ENCODE peak calls at places on chromosomes 2 and 18, in seven cellular contexts. One of them, this sample, is unnamed.

GRCh38 chr2:29579495-29580178 is 341.7 kb downstream of the ALK start:
- DNase-seq in IMR-90: no peak
- DNase-seq in astrocyte of the spinal cord: no peak
- DNase-seq in heart right ventricle: no peak
- DNase-seq in spleen: no peak
- DNase-seq in right atrium auricular region: no peak
- DNase-seq in left ventricle myocardium inferior: no peak
- DNase-seq in this sample: no peak

GRCh38 chr18:43279015-43279758 is 1.9 kb upstream of the SYT4 start:
- DNase-seq in astrocyte of the spinal cord: peak; percentile 25
- DNase-seq in IMR-90: no peak
- DNase-seq in left ventricle myocardium inferior: no peak
- DNase-seq in right atrium auricular region: no peak
- DNase-seq in spleen: no peak
- DNase-seq in heart right ventricle: no peak
- DNase-seq in this sample: no peak

GRCh38 chr2:234286118-234286598 is 210.7 kb downstream of the ARL4C start:
- DNase-seq in left ventricle myocardium inferior: no peak
- DNase-seq in heart right ventricle: no peak
- DNase-seq in astrocyte of the spinal cord: peak; percentile 79
- DNase-seq in right atrium auricular region: no peak
- DNase-seq in spleen: no peak
- DNase-seq in IMR-90: peak; percentile 71
- DNase-seq in this sample: no peak

GRCh38 chr18:13548106-13548819 is 178.1 kb downstream of the FAM210A start:
- DNase-seq in astrocyte of the spinal cord: no peak
- DNase-seq in left ventricle myocardium inferior: no peak
- DNase-seq in right atrium auricular region: peak; percentile 56
- DNase-seq in spleen: no peak
- DNase-seq in IMR-90: no peak
- DNase-seq in heart right ventricle: no peak
- DNase-seq in this sample: no peak

GRCh38 chr2:30433902-30434301 is 13.1 kb upstream of the LCLAT1 start:
- DNase-seq in heart right ventricle: no peak
- DNase-seq in spleen: no peak
- DNase-seq in astrocyte of the spinal cord: peak; percentile 26
- DNase-seq in left ventricle myocardium inferior: no peak
- DNase-seq in IMR-90: no peak
- DNase-seq in right atrium auricular region: no peak
- DNase-seq in this sample: no peak

GRCh38 chr18:37524546-37525301 is 40.9 kb downstream of the CELF4 start:
- DNase-seq in astrocyte of the spinal cord: no peak
- DNase-seq in heart right ventricle: no peak
- DNase-seq in right atrium auricular region: no peak
- DNase-seq in IMR-90: no peak
- DNase-seq in left ventricle myocardium inferior: no peak
- DNase-seq in spleen: no peak
- DNase-seq in this sample: no peak

GRCh38 chr2:30566675-30567074 is 119.6 kb downstream of the LCLAT1 start:
- DNase-seq in left ventricle myocardium inferior: no peak
- DNase-seq in right atrium auricular region: no peak
- DNase-seq in heart right ventricle: no peak
- DNase-seq in IMR-90: no peak
- DNase-seq in astrocyte of the spinal cord: no peak
- DNase-seq in spleen: no peak
- DNase-seq in this sample: no peak

GRCh38 chr18:76909418-76909817 is 87.1 kb downstream of the ZNF236 start:
- DNase-seq in IMR-90: no peak
- DNase-seq in spleen: no peak
- DNase-seq in left ventricle myocardium inferior: no peak
- DNase-seq in right atrium auricular region: no peak
- DNase-seq in astrocyte of the spinal cord: no peak
- DNase-seq in heart right ventricle: no peak
- DNase-seq in this sample: no peak

GRCh38 chr2:238897911-238898311 is 50.0 kb downstream of the TWIST2 start:
- DNase-seq in left ventricle myocardium inferior: no peak
- DNase-seq in IMR-90: no peak
- DNase-seq in heart right ventricle: no peak
- DNase-seq in spleen: peak; percentile 58
- DNase-seq in astrocyte of the spinal cord: no peak
- DNase-seq in right atrium auricular region: no peak
- DNase-seq in this sample: no peak

GRCh38 chr2:160387558-160388262 is 105.9 kb downstream of the RBMS1 start:
- DNase-seq in IMR-90: peak; percentile 100
- DNase-seq in heart right ventricle: peak; percentile 85
- DNase-seq in astrocyte of the spinal cord: peak; percentile 95
- DNase-seq in right atrium auricular region: peak; percentile 90
- DNase-seq in left ventricle myocardium inferior: peak; percentile 74
- DNase-seq in spleen: no peak
- DNase-seq in this sample: no peak

GRCh38 chr2:66960161-66960560 is 437.0 kb upstream of the ETAA1 start:
- DNase-seq in astrocyte of the spinal cord: no peak
- DNase-seq in spleen: no peak
- DNase-seq in heart right ventricle: peak; percentile 4
- DNase-seq in IMR-90: no peak
- DNase-seq in right atrium auricular region: no peak
- DNase-seq in left ventricle myocardium inferior: peak; percentile 22
- DNase-seq in this sample: no peak

GRCh38 chr2:66957198-66957597 is 439.9 kb upstream of the ETAA1 start:
- DNase-seq in spleen: no peak
- DNase-seq in right atrium auricular region: no peak
- DNase-seq in heart right ventricle: no peak
- DNase-seq in IMR-90: no peak
- DNase-seq in astrocyte of the spinal cord: no peak
- DNase-seq in left ventricle myocardium inferior: no peak
- DNase-seq in this sample: no peak

GRCh38 chr2:66962625-66963207 is 434.4 kb upstream of the ETAA1 start:
- DNase-seq in spleen: no peak
- DNase-seq in left ventricle myocardium inferior: no peak
- DNase-seq in heart right ventricle: no peak
- DNase-seq in right atrium auricular region: no peak
- DNase-seq in astrocyte of the spinal cord: peak; percentile 66
- DNase-seq in IMR-90: no peak
- DNase-seq in this sample: no peak

GRCh38 chr2:66957677-66958076 is 439.5 kb upstream of the ETAA1 start:
- DNase-seq in IMR-90: no peak
- DNase-seq in heart right ventricle: no peak
- DNase-seq in left ventricle myocardium inferior: no peak
- DNase-seq in astrocyte of the spinal cord: no peak
- DNase-seq in spleen: no peak
- DNase-seq in right atrium auricular region: no peak
- DNase-seq in this sample: no peak
- H3K4me3 ChIP-seq in IMR-90: no peak overlapping the region
- H3K4me3 ChIP-seq in heart right ventricle: no peak overlapping the region
- H3K4me3 ChIP-seq in left ventricle myocardium inferior: no peak overlapping the region
- H3K4me3 ChIP-seq in astrocyte of the spinal cord: no peak overlapping the region
- H3K4me3 ChIP-seq in spleen: no peak overlapping the region
- H3K4me3 ChIP-seq in right atrium auricular region: no peak overlapping the region
- H3K4me3 ChIP-seq in this sample: no peak overlapping the region

GRCh38 chr2:63334910-63335309 is 253.4 kb downstream of the WDPCP start:
- DNase-seq in IMR-90: no peak
- DNase-seq in heart right ventricle: no peak
- DNase-seq in astrocyte of the spinal cord: no peak
- DNase-seq in left ventricle myocardium inferior: no peak
- DNase-seq in right atrium auricular region: no peak
- DNase-seq in spleen: no peak
- DNase-seq in this sample: no peak
- H3K4me3 ChIP-seq in IMR-90: no peak overlapping the region
- H3K4me3 ChIP-seq in heart right ventricle: no peak overlapping the region
- H3K4me3 ChIP-seq in astrocyte of the spinal cord: no peak overlapping the region
- H3K4me3 ChIP-seq in left ventricle myocardium inferior: no peak overlapping the region
- H3K4me3 ChIP-seq in right atrium auricular region: no peak overlapping the region
- H3K4me3 ChIP-seq in spleen: no peak overlapping the region
- H3K4me3 ChIP-seq in this sample: no peak overlapping the region

GRCh38 chr2:200138386-200139184 is 167.9 kb upstream of the SPATS2L start:
- DNase-seq in right atrium auricular region: no peak
- DNase-seq in spleen: no peak
- DNase-seq in IMR-90: peak; percentile 59
- DNase-seq in left ventricle myocardium inferior: no peak
- DNase-seq in heart right ventricle: no peak
- DNase-seq in astrocyte of the spinal cord: peak; percentile 82
- DNase-seq in this sample: no peak

GRCh38 chr2:200137275-200137674 is 169.2 kb upstream of the SPATS2L start:
- DNase-seq in right atrium auricular region: no peak
- DNase-seq in IMR-90: no peak
- DNase-seq in astrocyte of the spinal cord: no peak
- DNase-seq in heart right ventricle: no peak
- DNase-seq in left ventricle myocardium inferior: no peak
- DNase-seq in spleen: no peak
- DNase-seq in this sample: no peak

GRCh38 chr2:200136655-200137054 is 169.8 kb upstream of the SPATS2L start:
- DNase-seq in left ventricle myocardium inferior: no peak
- DNase-seq in spleen: no peak
- DNase-seq in right atrium auricular region: no peak
- DNase-seq in IMR-90: no peak
- DNase-seq in heart right ventricle: no peak
- DNase-seq in astrocyte of the spinal cord: no peak
- DNase-seq in this sample: no peak

GRCh38 chr2:200137691-200138090 is 168.8 kb upstream of the SPATS2L start:
- DNase-seq in right atrium auricular region: no peak
- DNase-seq in heart right ventricle: no peak
- DNase-seq in left ventricle myocardium inferior: no peak
- DNase-seq in spleen: no peak
- DNase-seq in IMR-90: no peak
- DNase-seq in astrocyte of the spinal cord: no peak
- DNase-seq in this sample: no peak

DNA sequence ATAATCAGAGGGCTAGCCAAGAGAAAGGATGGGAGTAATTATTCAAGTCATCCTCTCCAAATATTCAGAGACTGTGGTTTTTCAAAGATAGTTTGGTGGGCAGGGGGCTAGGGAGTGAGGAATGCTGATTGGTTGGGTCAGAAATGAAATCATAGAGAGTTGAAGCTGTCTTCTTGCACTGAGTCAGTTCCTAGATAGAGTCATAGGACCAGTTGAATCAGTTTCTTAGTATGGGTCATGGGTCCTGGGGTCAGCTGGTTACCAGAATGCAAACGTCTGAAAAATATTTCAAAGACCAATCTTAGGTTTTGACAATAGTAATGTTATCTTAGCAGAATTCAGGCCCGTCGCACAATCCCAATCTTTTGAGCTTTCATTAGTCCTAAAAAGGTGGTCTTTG is 171.4 kb upstream of the SPATS2L start:
- DNase-seq in spleen: no peak
- DNase-seq in astrocyte of the spinal cord: no peak
- DNase-seq in left ventricle myocardium inferior: no peak
- DNase-seq in right atrium auricular region: no peak
- DNase-seq in heart right ventricle: no peak
- DNase-seq in IMR-90: no peak
- DNase-seq in this sample: no peak
- H3K4me3 ChIP-seq in spleen: no peak overlapping the region
- H3K4me3 ChIP-seq in astrocyte of the spinal cord: no peak overlapping the region
- H3K4me3 ChIP-seq in left ventricle myocardium inferior: no peak overlapping the region
- H3K4me3 ChIP-seq in right atrium auricular region: no peak overlapping the region
- H3K4me3 ChIP-seq in heart right ventricle: no peak overlapping the region
- H3K4me3 ChIP-seq in IMR-90: no peak overlapping the region
- H3K4me3 ChIP-seq in this sample: no peak overlapping the region

GRCh38 chr2:54209379-54209778 is 46.6 kb downstream of the TSPYL6 start:
- DNase-seq in heart right ventricle: no peak
- DNase-seq in spleen: no peak
- DNase-seq in astrocyte of the spinal cord: no peak
- DNase-seq in right atrium auricular region: no peak
- DNase-seq in left ventricle myocardium inferior: no peak
- DNase-seq in IMR-90: no peak
- DNase-seq in this sample: no peak
- H3K4me3 ChIP-seq in heart right ventricle: no peak overlapping the region
- H3K4me3 ChIP-seq in spleen: no peak overlapping the region
- H3K4me3 ChIP-seq in astrocyte of the spinal cord: no peak overlapping the region
- H3K4me3 ChIP-seq in right atrium auricular region: no peak overlapping the region
- H3K4me3 ChIP-seq in left ventricle myocardium inferior: no peak overlapping the region
- H3K4me3 ChIP-seq in IMR-90: no peak overlapping the region
- H3K4me3 ChIP-seq in this sample: no peak overlapping the region

GRCh38 chr2:109184368-109184767 is 55.4 kb downstream of the SH3RF3 start:
- DNase-seq in left ventricle myocardium inferior: no peak
- DNase-seq in astrocyte of the spinal cord: no peak
- DNase-seq in IMR-90: no peak
- DNase-seq in right atrium auricular region: no peak
- DNase-seq in spleen: no peak
- DNase-seq in heart right ventricle: no peak
- DNase-seq in this sample: no peak

GRCh38 chr2:109185801-109186570 is 57.0 kb downstream of the SH3RF3 start:
- DNase-seq in spleen: no peak
- DNase-seq in IMR-90: peak; percentile 85
- DNase-seq in astrocyte of the spinal cord: peak; percentile 62
- DNase-seq in right atrium auricular region: no peak
- DNase-seq in heart right ventricle: peak; percentile 66
- DNase-seq in left ventricle myocardium inferior: peak; percentile 56
- DNase-seq in this sample: no peak

GRCh38 chr2:109186656-109187250 is 57.7 kb downstream of the SH3RF3 start:
- DNase-seq in left ventricle myocardium inferior: no peak
- DNase-seq in spleen: no peak
- DNase-seq in right atrium auricular region: no peak
- DNase-seq in astrocyte of the spinal cord: no peak
- DNase-seq in heart right ventricle: no peak
- DNase-seq in IMR-90: no peak
- DNase-seq in this sample: no peak

GRCh38 chr2:109183871-109184270 is 54.9 kb downstream of the SH3RF3 start:
- DNase-seq in astrocyte of the spinal cord: no peak
- DNase-seq in heart right ventricle: no peak
- DNase-seq in left ventricle myocardium inferior: no peak
- DNase-seq in IMR-90: no peak
- DNase-seq in right atrium auricular region: no peak
- DNase-seq in spleen: no peak
- DNase-seq in this sample: no peak

DNA sequence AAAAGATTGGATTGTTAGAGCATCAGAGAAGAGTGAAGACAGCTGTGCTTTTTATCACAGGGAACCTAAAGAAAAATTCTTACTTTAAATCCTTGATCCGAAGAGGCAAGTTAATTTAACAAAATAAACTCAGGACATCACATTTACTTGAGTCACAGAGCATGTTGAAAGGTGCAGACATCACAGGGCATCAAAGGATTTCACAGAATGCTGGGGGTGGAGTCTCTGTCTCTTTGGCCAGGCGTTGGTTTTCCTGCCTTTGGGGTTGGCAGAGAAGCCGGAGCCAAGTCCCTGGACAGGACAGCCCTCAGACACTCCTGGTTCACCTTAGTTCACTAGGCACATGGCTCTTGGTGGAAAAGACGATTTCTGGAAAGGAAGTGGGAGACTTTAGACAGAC is 56.3 kb downstream of the SH3RF3 start:
- DNase-seq in heart right ventricle: peak; percentile 63
- DNase-seq in right atrium auricular region: no peak
- DNase-seq in left ventricle myocardium inferior: no peak
- DNase-seq in astrocyte of the spinal cord: peak; percentile 67
- DNase-seq in IMR-90: peak; percentile 95
- DNase-seq in spleen: no peak
- DNase-seq in this sample: no peak
- H3K4me3 ChIP-seq in heart right ventricle: no peak overlapping the region
- H3K4me3 ChIP-seq in right atrium auricular region: no peak overlapping the region
- H3K4me3 ChIP-seq in left ventricle myocardium inferior: peak overlapping the region; percentile 20
- H3K4me3 ChIP-seq in astrocyte of the spinal cord: no peak overlapping the region
- H3K4me3 ChIP-seq in IMR-90: no peak overlapping the region
- H3K4me3 ChIP-seq in spleen: no peak overlapping the region
- H3K4me3 ChIP-seq in this sample: peak overlapping the region; percentile 14